ENCODE peak calls at places on chromosomes 4 and X, in five cellular contexts. T is stimulated activated CD4-positive, alpha-beta T cell treated with anti-CD3 and anti-CD28 coated beads, Interleukin-2, amount 100 ng/mL, for 48 hours; Y is progenitor cell of endocrine pancreas; J is NCI-H1436; X is iris pigment epithelial cell. Z is an unnamed sample.

GRCh38 chrX:94942603-94943002 is 1268.6 kb downstream of the FAM133A start:
- DNase-seq in T (no peak), J (no peak), X (no peak), Y (no peak), Z (no peak)

GRCh38 chrX:87968118-87968517 is 450.5 kb downstream of the KLHL4 start:
- DNase-seq in X (no peak), T (no peak), Y (no peak), J (no peak), Z (no peak)

GRCh38 chr4:106587558-106587957 is 219.0 kb upstream of the GIMD1 start:
- DNase-seq in T (no peak), J (no peak), X (peak; percentile 75), Y (no peak), Z (peak; percentile 81)

GRCh38 chrX:48737940-48738339 is 23.6 kb upstream of the GLOD5 start:
- DNase-seq in X (no peak), T (no peak), J (no peak), Y (no peak), Z (no peak)

GRCh38 chrX:47078129-47079043 is at the start of gene RGN:
- DNase-seq in J (no peak), T (no peak), Y (peak; percentile 10), X (no peak), Z (no peak)

GRCh38 chr4:80566203-80566872 is 230.8 kb downstream of the CFAP299 start:
- DNase-seq in Y (no peak), T (no peak), J (no peak), X (no peak), Z (no peak)

GRCh38 chr4:112978691-112979472 is 70.6 kb upstream of the ANK2 start:
- DNase-seq in T (no peak), X (peak; percentile 52), Y (no peak), J (no peak), Z (no peak)

GRCh38 chr4:124722069-124722468 is 9.5 kb upstream of the ANKRD50 start:
- DNase-seq in X (no peak), J (no peak), Y (no peak), T (no peak), Z (no peak)

GRCh38 chr4:113958766-113959540 is 20.5 kb downstream of the ARSJ start:
- DNase-seq in Y (no peak), X (peak; percentile 97), J (peak; percentile 13), T (no peak), Z (peak; percentile 88)

GRCh38 chr4:184645904-184646610 is 3.2 kb downstream of the CASP3 start:
- DNase-seq in X (no peak), J (no peak), T (no peak), Y (no peak), Z (no peak)

GRCh38 chrX:154348114-154348531 is 26.3 kb downstream of the FLNA start:
- DNase-seq in T (no peak), Y (no peak), J (no peak), X (no peak), Z (no peak)

GRCh38 chrX:24153175-24153795 is 3.8 kb downstream of the ZFX start:
- DNase-seq in X (no peak), T (no peak), Y (no peak), J (peak; percentile 11), Z (no peak)

GRCh38 chrX:27435031-27435430 is 28.1 kb downstream of the PPP4R3C start:
- DNase-seq in X (no peak), J (no peak), T (no peak), Y (no peak), Z (no peak)

GRCh38 chr4:186400676-186401075 is 134.7 kb downstream of the F11 start:
- DNase-seq in T (no peak), J (no peak), X (peak; percentile 58), Y (no peak), Z (no peak)

GRCh38 chr4:30754021-30754420 is 33.9 kb downstream of the PCDH7 start:
- DNase-seq in T (no peak), J (no peak), Y (no peak), X (peak; percentile 76), Z (no peak)

GRCh38 chr4:11028334-11028733 is 343.8 kb upstream of the CLNK start:
- DNase-seq in T (no peak), J (no peak), Y (no peak), X (peak; percentile 3), Z (no peak)

GRCh38 chr4:114924311-114924710 is 189.1 kb downstream of the NDST4 start:
- DNase-seq in X (peak; percentile 0), Y (no peak), J (no peak), T (no peak), Z (no peak)

GRCh38 chr4:20284990-20285389 is 33.3 kb downstream of the SLIT2 start:
- DNase-seq in X (peak; percentile 77), Y (no peak), J (no peak), T (no peak), Z (no peak)

GRCh38 chr4:115042496-115042895 is 70.9 kb downstream of the NDST4 start:
- DNase-seq in T (no peak), J (no peak), X (no peak), Y (no peak), Z (no peak)

GRCh38 chr4:55906999-55907398 is 41.7 kb upstream of the CEP135 start:
- DNase-seq in J (no peak), Y (no peak), X (peak; percentile 45), T (no peak), Z (no peak)

Z was measured in astrocyte of the cerebellum.